ENCODE peak calls at places on chromosomes 16 and 17, in six cellular contexts. D is adrenal gland, L is upper lobe of right lung, N is left lung, Z is left ventricle myocardium inferior, J is fibroblast of lung. R is an unnamed sample. For H3K27me3, the result is how much of the 10 kb centered on the place peaks cover.

GRCh38 chr17:17812211-17813054 is 24.4 kb downstream of the SREBF1 start:
- DNase-seq in D (peak), L (peak), N (peak), Z (peak), J (peak), R (peak)

GRCh38 chr16:46612121-46612520 is 9.1 kb downstream of the SHCBP1 start:
- DNase-seq in D (no peak), L (no peak), N (no peak), Z (no peak), J (no peak), R (no peak)

GRCh38 chr16:11190585-11191565 is 65.1 kb downstream of the SOCS1 start:
- DNase-seq in D (no peak), L (no peak), N (no peak), Z (no peak), J (peak), R (no peak)

GRCh38 chr17:76966486-76967181 is 98.4 kb downstream of the MGAT5B start:
- DNase-seq in D (no peak), L (no peak), N (no peak), Z (no peak), J (no peak), R (no peak)

GRCh38 chr16:86786338-86786737 is 208.0 kb downstream of the FOXL1 start:
- DNase-seq in D (no peak), L (no peak), N (no peak), Z (no peak), J (no peak), R (no peak)

GRCh38 chr17:37701424-37702020 is 43.3 kb downstream of the HNF1B start:
- DNase-seq in D (peak), L (peak), N (no peak), Z (no peak), J (no peak), R (peak)

GRCh38 chr17:49762148-49762941 is 1.6 kb downstream of the FAM117A start:
- DNase-seq in D (no peak), L (no peak), N (no peak), Z (no peak), J (no peak), R (no peak)

GRCh38 chr17:51029568-51030463 is 90.9 kb downstream of the SPAG9 start:
- DNase-seq in D (no peak), L (no peak), N (no peak), Z (no peak), J (peak), R (no peak)

GRCh38 chr16:23378921-23379320 is 74.1 kb downstream of the COG7 start:
- DNase-seq in D (no peak), L (no peak), N (no peak), Z (no peak), J (no peak), R (no peak)

GRCh38 chr16:31395647-31396046 is 2.5 kb downstream of the ITGAD start:
- DNase-seq in D (no peak), L (no peak), N (no peak), Z (no peak), J (no peak), R (no peak)

GRCh38 chr17:31216053-31216751 is 80.8 kb downstream of the OMG start:
- DNase-seq in D (no peak), L (no peak), N (no peak), Z (no peak), J (peak), R (no peak)

GRCh38 chr16:59192551-59193199 is 458.6 kb upstream of the GOT2 start:
- DNase-seq in D (peak), L (no peak), N (no peak), Z (no peak), J (peak), R (no peak)

GRCh38 chr16:17366299-17366961 is 104.3 kb downstream of the XYLT1 start:
- DNase-seq in D (no peak), L (no peak), N (no peak), Z (no peak), J (no peak), R (no peak)

GRCh38 chr17:58755577-58756245 is at the start of gene PPM1E:
- DNase-seq in D (peak), L (peak), N (peak), Z (peak), J (peak), R (peak)

GRCh38 chr17:17595755-17596154 is 4.2 kb upstream of the PEMT start:
- DNase-seq in D (no peak), L (no peak), N (no peak), Z (no peak), J (no peak), R (no peak)

GRCh38 chr17:43766413-43767052 is 7.9 kb upstream of the SOST start:
- DNase-seq in D (no peak), L (peak), N (no peak), Z (peak), J (peak), R (no peak)

GRCh38 chr16:4894276-4895150 is 42.4 kb downstream of the PPL start:
- DNase-seq in D (no peak), L (no peak), N (peak), Z (no peak), J (no peak), R (no peak)

GRCh38 chr16:82936941-82937551 is 310.3 kb downstream of the CDH13 start:
- DNase-seq in D (no peak), L (no peak), N (no peak), Z (no peak), J (peak), R (no peak)

GRCh38 chr17:53033297-53033696 is 789.4 kb upstream of the KIF2B start:
- DNase-seq in D (no peak), L (no peak), N (no peak), Z (no peak), J (no peak), R (no peak)

GRCh38 chr16:69367980-69368379 is 16.4 kb upstream of the TMED6 start:
- DNase-seq in D (no peak), L (no peak), N (no peak), Z (no peak), J (peak), R (no peak)

GRCh38 chr16:67006930-67007658 is 18.7 kb downstream of the CES4A start:
- DNase-seq in D (no peak), L (no peak), N (no peak), Z (no peak), J (peak), R (no peak)

GRCh38 chr17:7650509-7651096 is at the start of gene ATP1B2:
- DNase-seq in D (peak), L (peak), N (peak), Z (peak), J (peak), R (peak)

GRCh38 chr16:4056161-4057105 is 59.8 kb downstream of the ADCY9 start:
- DNase-seq in D (no peak), L (no peak), N (no peak), Z (no peak), J (no peak), R (peak)

GRCh38 chr17:13961262-13961661 is 108.0 kb upstream of the COX10 start:
- DNase-seq in D (no peak), L (no peak), N (no peak), Z (no peak), J (no peak), R (no peak)

GRCh38 chr17:622356-622755 is 92.3 kb downstream of the VPS53 start:
- DNase-seq in D (no peak), L (no peak), N (no peak), Z (no peak), J (peak), R (no peak)

GRCh38 chr17:9272506-9272905 is 251.2 kb downstream of the NTN1 start:
- DNase-seq in D (no peak), L (no peak), N (no peak), Z (no peak), J (no peak), R (no peak)

GRCh38 chr16:67936124-67936875 is at the start of gene PSMB10:
- DNase-seq in D (peak), L (peak), N (peak), Z (peak), J (peak), R (peak)

GRCh38 chr16:52450241-52450640 is 96.7 kb downstream of the TOX3 start:
- DNase-seq in D (no peak), L (no peak), N (peak), Z (no peak), J (no peak), R (no peak)

GRCh38 chr17:44820631-44821196 is 9.4 kb downstream of the GJC1 start:
- DNase-seq in D (no peak), L (no peak), N (no peak), Z (no peak), J (peak), R (no peak)

GRCh38 chr17:19805006-19805405 is 56.9 kb upstream of the ALDH3A1 start:
- DNase-seq in D (no peak), L (no peak), N (no peak), Z (no peak), J (no peak), R (no peak)

GRCh38 chr17:82103588-82104451 is 5.8 kb upstream of the FASN start:
- DNase-seq in D (peak), L (peak), N (no peak), Z (no peak), J (no peak), R (peak)

GRCh38 chr16:58639836-58640235 is 10.2 kb upstream of the CNOT1 start:
- DNase-seq in D (no peak), L (no peak), N (no peak), Z (no peak), J (no peak), R (no peak)

GRCh38 chr16:24769806-24770205 is 40.4 kb downstream of the TNRC6A start:
- DNase-seq in D (no peak), L (no peak), N (no peak), Z (no peak), J (peak), R (no peak)

GRCh38 chr17:38556234-38556633 is 49.5 kb downstream of the SRCIN1 start:
- DNase-seq in D (no peak), L (no peak), N (no peak), Z (no peak), J (no peak), R (no peak)

GRCh38 chr17:28472871-28473497 is 460 bp upstream of the SLC13A2 start:
- DNase-seq in D (no peak), L (no peak), N (no peak), Z (no peak), J (no peak), R (no peak)

GRCh38 chr17:78422872-78423588 is 44.6 kb downstream of the PGS1 start:
- DNase-seq in D (no peak), L (no peak), N (no peak), Z (no peak), J (no peak), R (no peak)
- H3K27me3 ChIP-seq in D (under half), L (under half), N (under half), Z (under half), J (under half), R (under half)

DNA sequence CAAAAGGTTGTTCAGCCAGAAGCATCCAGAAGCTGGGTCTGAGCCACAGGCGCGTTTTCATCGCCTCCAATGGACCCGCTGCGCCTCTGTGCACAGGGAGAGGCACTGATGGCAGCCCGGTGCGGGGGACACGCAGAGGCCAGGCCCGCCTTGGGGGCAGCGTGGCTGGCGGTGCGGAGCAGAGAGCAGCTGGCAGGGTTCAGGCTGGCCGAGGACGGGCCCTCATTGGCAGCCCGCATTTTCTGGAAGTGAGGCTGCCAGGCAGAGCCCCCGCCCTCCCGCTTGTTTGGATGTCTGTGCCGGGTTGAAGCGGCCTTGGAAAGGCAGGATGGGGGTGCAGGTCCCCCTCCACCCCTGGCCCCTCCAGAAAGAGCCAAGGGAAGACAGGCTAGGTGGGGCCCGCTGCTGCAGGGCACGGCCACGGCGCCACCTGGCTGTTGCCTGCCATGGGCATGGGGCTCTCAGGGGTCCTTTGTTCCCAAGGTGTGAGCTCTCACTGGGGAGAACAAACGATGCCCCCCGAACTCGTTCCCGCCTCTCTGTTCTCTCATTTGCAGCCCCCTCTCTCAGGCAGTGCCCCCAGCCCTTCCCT is 18.8 kb downstream of the GSE1 start:
- DNase-seq in D (no peak), L (no peak), N (no peak), Z (no peak), J (no peak), R (no peak)
- TF ChIP-seq CTCF in D (no peak), L (no peak), N (no peak), Z (no peak), J (no peak), R (no peak)

GRCh38 chr16:79261944-79262552 is 338.5 kb downstream of the MAF start:
- DNase-seq in D (no peak), L (no peak), N (no peak), Z (no peak), J (no peak), R (no peak)
- H3K27me3 ChIP-seq in D (under half), L (under half), N (under half), Z (under half), J (under half), R (under half)

GRCh38 chr16:80803341-80804060 is 897 bp downstream of the CDYL2 start:
- DNase-seq in D (peak), L (peak), N (peak), Z (peak), J (peak), R (peak)
- TF ChIP-seq CTCF in D (no peak), L (peak), N (peak), Z (peak), J (peak), R (peak)

GRCh38 chr17:80485846-80486245 is 9.4 kb upstream of the NPTX1 start:
- DNase-seq in D (no peak), L (no peak), N (peak), Z (no peak), J (no peak), R (no peak)
- H3K27me3 ChIP-seq in D (under half), L (under half), N (half or more), Z (half or more), J (under half), R (under half)

DNA sequence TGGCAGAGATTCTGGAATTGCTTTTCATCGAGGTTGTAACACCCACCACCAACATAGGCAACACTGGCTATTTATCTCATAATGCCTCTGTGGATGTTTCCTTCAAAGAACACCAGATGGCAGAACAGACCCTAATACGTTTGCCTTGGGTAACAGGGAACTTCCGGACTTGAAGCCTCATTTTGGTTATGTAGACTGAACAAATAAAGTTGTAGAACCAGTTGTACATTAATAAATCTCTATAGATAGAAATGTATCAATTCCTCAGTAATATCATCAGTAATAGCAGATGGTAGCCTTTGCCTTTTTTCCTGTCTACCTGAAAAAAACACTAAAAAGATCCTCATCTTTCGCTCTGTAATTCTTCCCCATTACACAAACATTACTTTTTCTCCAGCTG is 25.9 kb upstream of the APOH start:
- DNase-seq in D (peak), L (no peak), N (no peak), Z (no peak), J (peak), R (no peak)
- TF ChIP-seq CTCF in D (peak), L (peak), N (peak), Z (peak), J (peak), R (peak)

GRCh38 chr16:89201467-89202377 is 1.4 kb upstream of the SLC22A31 start:
- DNase-seq in D (peak), L (peak), N (peak), Z (peak), J (peak), R (peak)
- H3K27me3 ChIP-seq in D (under half), L (under half), N (half or more), Z (half or more), J (under half), R (under half)

DNA sequence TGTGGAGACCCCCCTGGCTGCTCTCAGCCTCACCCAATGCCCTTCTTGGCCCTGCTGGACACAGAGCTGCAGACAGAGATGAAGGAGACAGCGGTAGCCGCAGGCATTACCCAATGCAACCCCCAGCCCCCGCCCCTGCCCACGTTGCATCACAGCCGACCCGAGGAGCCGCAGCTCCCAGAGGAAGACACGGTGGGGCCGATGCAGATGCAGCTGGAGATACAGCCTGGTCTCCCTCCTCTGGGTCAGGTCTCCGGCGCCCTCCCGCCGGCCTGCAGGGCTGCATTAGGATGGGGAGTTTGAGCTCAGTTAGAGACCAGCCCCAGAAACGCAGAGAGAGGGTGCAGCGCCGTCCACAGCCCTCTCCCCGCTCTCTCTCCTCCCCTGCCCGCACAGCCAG is 19.4 kb upstream of the UBE2I start:
- DNase-seq in D (no peak), L (no peak), N (no peak), Z (no peak), J (no peak), R (no peak)
- TF ChIP-seq CTCF in D (no peak), L (no peak), N (no peak), Z (no peak), J (no peak), R (no peak)

GRCh38 chr17:48515925-48516900 is 14.6 kb downstream of the HOXB1 start:
- DNase-seq in D (no peak), L (no peak), N (no peak), Z (no peak), J (no peak), R (no peak)
- H3K27me3 ChIP-seq in D (under half), L (under half), N (half or more), Z (half or more), J (under half), R (under half)

R was measured in right lobe of liver.